ENCODE peak calls at places on chromosomes 1 and 21, in ten cellular contexts. T is stromal cell of bone marrow; V is HCT116; Z is right cardiac atrium; H is GM23248; A is AG10803; L is mucosa of descending colon; U is HS-27A; J is activated CD4-positive, alpha-beta T cell treated with anti-CD3 and anti-CD28 coated beads for 24 hours; G is stimulated activated CD4-positive, alpha-beta T cell treated with anti-CD3 and anti-CD28 coated beads, Interleukin-2, amount 100 ng/mL, for 4 hours. B is an unnamed sample.

GRCh38 chr1:226637147-226637935 is 88.8 kb downstream of the STUM start:
- DNase-seq in T (no peak), V (no peak), Z (peak), H (no peak), A (peak), L (peak), U (no peak), J (no peak), G (no peak), B (no peak)

GRCh38 chr1:202165267-202165941 is 5.0 kb upstream of the PTPN7 start:
- DNase-seq in T (no peak), V (no peak), Z (peak), H (no peak), A (no peak), L (no peak), U (no peak), J (no peak), G (peak), B (peak)

GRCh38 chr1:239757711-239758110 is 334.0 kb upstream of the FMN2 start:
- DNase-seq in T (no peak), V (no peak), Z (no peak), H (no peak), A (no peak), L (no peak), U (no peak), J (no peak), G (no peak), B (no peak)

GRCh38 chr1:208562021-208562950 is 318.1 kb upstream of the PLXNA2 start:
- DNase-seq in T (no peak), V (no peak), Z (no peak), H (no peak), A (no peak), L (no peak), U (no peak), J (no peak), G (no peak), B (no peak)

GRCh38 chr1:54407201-54407956 is 1.2 kb upstream of the SSBP3 start:
- DNase-seq in T (peak), V (peak), Z (peak), H (peak), A (peak), L (peak), U (peak), J (peak), G (peak), B (peak)

GRCh38 chr1:53305650-53306049 is 22.2 kb downstream of the LRP8 start:
- DNase-seq in T (no peak), V (no peak), Z (no peak), H (peak), A (no peak), L (no peak), U (no peak), J (no peak), G (no peak), B (no peak)

GRCh38 chr21:27803571-27803970 is 836.7 kb upstream of the ADAMTS5 start:
- DNase-seq in T (no peak), V (no peak), Z (no peak), H (peak), A (no peak), L (no peak), U (no peak), J (no peak), G (no peak), B (no peak)

GRCh38 chr1:52127181-52128175 is 14.4 kb upstream of the ZFYVE9 start:
- DNase-seq in T (peak), V (peak), Z (no peak), H (peak), A (peak), L (no peak), U (no peak), J (no peak), G (no peak), B (no peak)

GRCh38 chr1:63817152-63817667 is 43.4 kb downstream of the ROR1 start:
- DNase-seq in T (no peak), V (no peak), Z (no peak), H (peak), A (no peak), L (no peak), U (no peak), J (no peak), G (no peak), B (no peak)

GRCh38 chr21:35048706-35049617 is at the start of gene RUNX1:
- DNase-seq in T (peak), V (no peak), Z (no peak), H (peak), A (peak), L (no peak), U (peak), J (no peak), G (peak), B (no peak)

GRCh38 chr1:235056937-235057336 is 71.7 kb downstream of the TOMM20 start:
- DNase-seq in T (no peak), V (no peak), Z (no peak), H (peak), A (no peak), L (no peak), U (no peak), J (no peak), G (no peak), B (no peak)

GRCh38 chr1:229437443-229437842 is 3.5 kb upstream of the ACTA1 start:
- DNase-seq in T (peak), V (no peak), Z (no peak), H (peak), A (peak), L (no peak), U (no peak), J (no peak), G (no peak), B (no peak)

GRCh38 chr1:23759277-23759676 is 16.0 kb downstream of the ELOA start:
- DNase-seq in T (no peak), V (no peak), Z (no peak), H (no peak), A (no peak), L (no peak), U (no peak), J (no peak), G (no peak), B (no peak)

GRCh38 chr1:7853341-7854026 is 619 bp upstream of the UTS2 start:
- DNase-seq in T (no peak), V (no peak), Z (no peak), H (no peak), A (no peak), L (no peak), U (no peak), J (no peak), G (no peak), B (no peak)

GRCh38 chr21:38913120-38913975 is 107.6 kb downstream of the ETS2 start:
- DNase-seq in T (no peak), V (peak), Z (peak), H (peak), A (peak), L (peak), U (no peak), J (no peak), G (no peak), B (peak)

GRCh38 chr1:54842206-54842915 is 41.2 kb upstream of the TTC22 start:
- DNase-seq in T (no peak), V (no peak), Z (no peak), H (no peak), A (no peak), L (no peak), U (no peak), J (no peak), G (no peak), B (no peak)

GRCh38 chr1:72283204-72284083 is 1.1 kb upstream of the NEGR1 start:
- DNase-seq in T (peak), V (no peak), Z (peak), H (peak), A (peak), L (peak), U (peak), J (no peak), G (no peak), B (peak)

GRCh38 chr1:1941868-1942752 is 23.0 kb upstream of the TMEM52 start:
- DNase-seq in T (no peak), V (no peak), Z (peak), H (no peak), A (no peak), L (no peak), U (no peak), J (no peak), G (no peak), B (no peak)

GRCh38 chr1:159854101-159854692 is 8.3 kb downstream of the VSIG8 start:
- DNase-seq in T (peak), V (no peak), Z (peak), H (peak), A (peak), L (peak), U (peak), J (no peak), G (no peak), B (peak)

GRCh38 chr1:55724551-55725325 is 509.6 kb upstream of the USP24 start:
- DNase-seq in T (peak), V (no peak), Z (peak), H (peak), A (peak), L (no peak), U (peak), J (no peak), G (no peak), B (no peak)

GRCh38 chr1:155196103-155196892 is 11.4 kb downstream of the THBS3 start:
- DNase-seq in T (no peak), V (no peak), Z (peak), H (peak), A (no peak), L (no peak), U (no peak), J (no peak), G (no peak), B (no peak)

GRCh38 chr1:121569407-121569806 is 384.6 kb downstream of the SRGAP2C start:
- DNase-seq in T (no peak), V (no peak), Z (no peak), H (no peak), A (no peak), L (no peak), U (no peak), J (no peak), G (no peak), B (no peak)

GRCh38 chr21:26179501-26179900 is 8.9 kb upstream of the APP start:
- DNase-seq in T (no peak), V (no peak), Z (no peak), H (no peak), A (peak), L (no peak), U (no peak), J (no peak), G (no peak), B (no peak)

B was measured in right lobe of liver.